ENCODE peak calls at places on chromosomes 16 and 17, in four cellular contexts. L, X, E and K are unnamed samples.

GRCh38 chr17:35875439-35876139 is 4.6 kb downstream of the CCL5 start:
- DNase-seq in L (no peak), E (no peak), X (no peak), K (no peak)

GRCh38 chr17:80960797-80961452 is 30.7 kb upstream of the CHMP6 start:
- DNase-seq in X (no peak), L (no peak), E (no peak), K (no peak)

GRCh38 chr17:64017381-64017980 is 3.0 kb downstream of the ICAM2 start:
- DNase-seq in L (no peak), E (no peak), X (no peak), K (no peak)

GRCh38 chr16:72848759-72849664 is 198.9 kb downstream of the ZFHX3 start:
- DNase-seq in X (peak; percentile 91), E (peak; percentile 56), L (peak; percentile 81), K (peak; percentile 96)

GRCh38 chr17:81325057-81325973 is 30.2 kb upstream of the SLC38A10 start:
- DNase-seq in E (no peak), L (no peak), X (no peak), K (no peak)

GRCh38 chr16:50121721-50122445 is 31.2 kb upstream of the TENT4B start:
- DNase-seq in E (no peak), L (no peak), X (no peak), K (no peak)

GRCh38 chr17:35376245-35376644 is 2.8 kb upstream of the SLFN11 start:
- DNase-seq in E (no peak), L (no peak), X (no peak), K (no peak)

GRCh38 chr16:81885976-81886586 is 107.0 kb downstream of the PLCG2 start:
- DNase-seq in L (no peak), X (no peak), E (peak; percentile 40), K (no peak)

GRCh38 chr17:75888484-75888883 is 8.3 kb downstream of the TRIM65 start:
- DNase-seq in E (no peak), L (no peak), X (no peak), K (no peak)

GRCh38 chr17:72151565-72152391 is 31.0 kb downstream of the SOX9 start:
- DNase-seq in E (peak; percentile 97), X (peak; percentile 88), L (no peak), K (no peak)

GRCh38 chr16:81755915-81756644 is 23.0 kb upstream of the PLCG2 start:
- DNase-seq in L (no peak), X (peak; percentile 29), E (no peak), K (no peak)

GRCh38 chr16:55040366-55041086 is 109.9 kb downstream of the IRX5 start:
- DNase-seq in X (no peak), L (no peak), E (no peak), K (no peak)

GRCh38 chr17:17416007-17416399 is 60.8 kb upstream of the MED9 start:
- DNase-seq in L (no peak), E (peak; percentile 81), X (no peak), K (no peak)

GRCh38 chr16:26983426-26983825 is 83.3 kb upstream of the C16orf82 start:
- DNase-seq in X (no peak), L (no peak), E (no peak), K (no peak)

GRCh38 chr16:79391395-79391794 is 209.1 kb downstream of the MAF start:
- DNase-seq in E (no peak), L (no peak), X (no peak), K (no peak)

GRCh38 chr16:79286646-79287423 is 313.7 kb downstream of the MAF start:
- DNase-seq in X (peak; percentile 47), E (no peak), L (peak; percentile 23), K (no peak)

GRCh38 chr16:8620535-8620934 is 963 bp upstream of the METTL22 start:
- DNase-seq in E (no peak), X (no peak), L (no peak), K (no peak)

GRCh38 chr17:31677036-31677435 is 182.0 kb downstream of the COPRS start:
- DNase-seq in E (no peak), L (no peak), X (no peak), K (no peak)

GRCh38 chr17:31680126-31680525 is 178.9 kb downstream of the COPRS start:
- DNase-seq in L (no peak), X (no peak), E (no peak), K (peak; percentile 57)

GRCh38 chr16:56389554-56389953 is 35.8 kb downstream of the AMFR start:
- DNase-seq in L (no peak), E (no peak), X (no peak), K (no peak)

GRCh38 chr16:74501484-74502479 is 80.5 kb upstream of the CLEC18B start:
- DNase-seq in E (no peak), L (no peak), X (no peak), K (no peak)

GRCh38 chr16:70476272-70477020 is 22.1 kb downstream of the FCSK start:
- DNase-seq in X (no peak), L (no peak), E (peak; percentile 49), K (no peak)

GRCh38 chr16:50709061-50709695 is 15.8 kb downstream of the NOD2 start:
- DNase-seq in L (no peak), X (no peak), E (no peak), K (no peak)

GRCh38 chr17:73311428-73311780 is 397 bp downstream of the CDC42EP4 start:
- DNase-seq in L (no peak), X (peak; percentile 58), E (no peak), K (no peak)

GRCh38 chr16:69935278-69935711 is 15.8 kb upstream of the CLEC18A start:
- DNase-seq in X (no peak), E (no peak), L (no peak), K (no peak)

GRCh38 chr16:4664538-4665418 is 28.6 kb upstream of the NUDT16L1 start:
- DNase-seq in E (no peak), L (no peak), X (peak; percentile 56), K (no peak)

GRCh38 chr16:2752850-2753522 is 548 bp downstream of the SRRM2 start:
- DNase-seq in E (peak; percentile 58), X (peak; percentile 89), L (peak; percentile 63), K (no peak)

GRCh38 chr17:62666061-62666800 is 38.8 kb downstream of the MRC2 start:
- DNase-seq in X (no peak), E (no peak), L (no peak), K (no peak)

GRCh38 chr16:88703486-88704309 is 2.5 kb downstream of the RNF166 start:
- DNase-seq in X (peak; percentile 51), L (no peak), E (no peak), K (no peak)

GRCh38 chr17:46262271-46262670 is 32.7 kb upstream of the LRRC37A start:
- DNase-seq in X (no peak), E (no peak), L (no peak), K (no peak)

GRCh38 chr17:48046296-48046695 is 1.9 kb upstream of the NFE2L1 start:
- DNase-seq in X (no peak), E (no peak), L (no peak), K (no peak)

GRCh38 chr17:48048321-48049140 is at the start of gene NFE2L1:
- DNase-seq in E (peak; percentile 96), X (peak; percentile 97), L (peak; percentile 87), K (peak; percentile 98)

GRCh38 chr17:48047741-48048320 is 328 bp upstream of the NFE2L1 start:
- DNase-seq in E (peak; percentile 100), X (peak; percentile 100), L (peak; percentile 99), K (peak; percentile 100)

GRCh38 chr17:48045270-48046001 is 2.7 kb upstream of the NFE2L1 start:
- DNase-seq in E (no peak), L (no peak), X (peak; percentile 36), K (no peak)

GRCh38 chr17:48047113-48047740 is 932 bp upstream of the NFE2L1 start:
- DNase-seq in L (no peak), E (no peak), X (no peak), K (no peak)
- H3K4me1 ChIP-seq in L (peaks cover 31% of the 10 kb centered on the region), E (peaks cover 52% of the 10 kb centered on the region), X (peaks cover 44% of the 10 kb centered on the region), K (peaks cover 49% of the 10 kb centered on the region)

GRCh38 chr16:67451704-67452435 is 20.9 kb downstream of the HSD11B2 start:
- DNase-seq in X (no peak), E (no peak), L (no peak), K (no peak)

GRCh38 chr16:67454104-67454503 is 23.2 kb downstream of the HSD11B2 start:
- DNase-seq in E (no peak), L (no peak), X (no peak), K (no peak)

GRCh38 chr16:67456383-67457140 is 24.4 kb downstream of the ATP6V0D1 start:
- DNase-seq in E (no peak), L (no peak), X (peak; percentile 86), K (no peak)

GRCh38 chr16:67457611-67458010 is 23.3 kb downstream of the ATP6V0D1 start:
- DNase-seq in L (no peak), E (no peak), X (no peak), K (no peak)

GRCh38 chr16:67454852-67455251 is 23.9 kb downstream of the HSD11B2 start:
- DNase-seq in L (no peak), X (no peak), E (no peak), K (no peak)
- TF ChIP-seq POLR2A in L (no peak), X (no peak), E (no peak), K (no peak)

DNA sequence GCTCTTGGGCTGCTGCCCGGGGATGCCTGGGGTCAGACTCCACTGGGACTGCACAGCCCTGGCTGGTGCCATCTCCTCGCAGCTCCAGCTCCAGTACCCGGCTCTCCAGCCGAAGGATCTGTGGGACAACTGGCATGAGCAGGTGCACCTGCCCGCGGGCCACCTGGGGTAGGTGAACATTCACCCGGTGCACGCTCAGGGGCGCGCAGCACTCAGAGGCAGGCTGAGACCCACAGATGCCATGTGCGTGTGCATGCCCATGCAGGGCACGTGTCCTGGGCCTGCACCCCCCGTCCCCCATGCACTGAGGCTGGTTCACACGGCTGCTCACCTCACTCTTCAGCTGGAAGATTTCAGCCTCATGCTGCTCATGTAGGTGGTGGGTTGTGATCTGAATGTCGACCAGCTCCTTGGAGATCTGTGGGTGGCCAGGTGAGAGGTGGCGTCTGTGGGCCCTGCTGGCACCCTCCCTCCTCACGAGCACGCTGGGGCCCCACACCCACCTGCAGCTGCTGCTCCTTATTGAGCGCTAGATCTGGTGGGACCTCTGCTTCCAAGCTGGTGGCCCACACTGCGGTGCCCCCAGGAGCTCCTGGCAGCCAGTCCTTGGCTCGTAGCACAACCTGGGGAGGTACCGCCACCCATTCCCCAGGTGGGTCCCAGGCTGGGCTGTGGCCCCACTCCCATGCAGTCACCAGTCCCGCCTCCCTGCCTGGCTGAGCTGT is 618 bp downstream of the CCDC78 start:
- DNase-seq in X (no peak), E (no peak), L (no peak), K (no peak)
- H3K4me1 ChIP-seq in X (peaks cover 30% of the 10 kb centered on the region), E (peaks cover 52% of the 10 kb centered on the region), L (peaks cover 32% of the 10 kb centered on the region), K (peaks cover 52% of the 10 kb centered on the region)

GRCh38 chr17:41835214-41835799 is 725 bp downstream of the NT5C3B start:
- DNase-seq in E (no peak), L (no peak), X (no peak), K (no peak)
- TF ChIP-seq POLR2A in E (no peak), L (no peak), X (no peak), K (no peak)

GRCh38 chr17:69144621-69145255 is 3.0 kb upstream of the ABCA6 start:
- DNase-seq in L (no peak), E (no peak), X (no peak), K (no peak)
- H3K4me1 ChIP-seq in L (peaks cover 7% of the 10 kb centered on the region), E (no peaks in the 10 kb centered on the region), X (peaks cover 9% of the 10 kb centered on the region), K (no peaks in the 10 kb centered on the region)